ENCODE peak calls at places on chromosomes 4 and X, in eight cellular contexts. S, U, G, F, E, O, K and D are unnamed samples.

GRCh38 chr4:124631760-124632159 is 80.8 kb downstream of the ANKRD50 start:
- DNase-seq in S (peak), U (peak), G (no peak), F (no peak), E (no peak), O (no peak), K (no peak), D (no peak)

GRCh38 chrX:148309413-148309812 is 191.0 kb upstream of the AFF2 start:
- DNase-seq in S (no peak), U (no peak), G (no peak), F (no peak), E (no peak), O (no peak), K (no peak), D (no peak)

GRCh38 chr4:159026329-159026728 is 76.5 kb upstream of the RAPGEF2 start:
- DNase-seq in S (no peak), U (no peak), G (no peak), F (no peak), E (no peak), O (no peak), K (no peak), D (no peak)

GRCh38 chr4:122707503-122707902 is 25.0 kb upstream of the BBS12 start:
- DNase-seq in S (no peak), U (no peak), G (no peak), F (no peak), E (no peak), O (no peak), K (no peak), D (no peak)

GRCh38 chrX:110403839-110404238 is 45.2 kb downstream of the RTL9 start:
- DNase-seq in S (no peak), U (no peak), G (no peak), F (no peak), E (no peak), O (no peak), K (no peak), D (no peak)

GRCh38 chr4:147594107-147594506 is 23.1 kb upstream of the TMEM184C start:
- DNase-seq in S (no peak), U (no peak), G (no peak), F (no peak), E (no peak), O (no peak), K (no peak), D (no peak)

GRCh38 chr4:174156239-174156826 is 127.1 kb downstream of the FBXO8 start:
- DNase-seq in S (peak), U (no peak), G (no peak), F (no peak), E (no peak), O (peak), K (peak), D (no peak)

GRCh38 chr4:187883836-187884235 is 111.7 kb upstream of the ZFP42 start:
- DNase-seq in S (no peak), U (no peak), G (no peak), F (no peak), E (no peak), O (no peak), K (no peak), D (no peak)